ENCODE peak calls at places on chromosome 17, in six cellular contexts. H is NCI-H187; O is stimulated activated CD8-positive, alpha-beta memory T cell treated with anti-CD3 and anti-CD28 coated beads, Interleukin-15, amount 100 ng/mL, for 1 hour; W is H9; F is GF-D8; X is GDM1. Z is an unnamed sample.
A peak's percentile ranks its signal among the peaks of the same experiment; 100 is the strongest.

GRCh38 chr17:78883090-78883532 is 19.9 kb downstream of the CEP295NL start:
- DNase-seq in H (no peak), O (no peak), W (no peak), F (peak; percentile 61), X (no peak), Z (no peak)

GRCh38 chr17:2387086-2388019 is 13.5 kb downstream of the MNT start:
- DNase-seq in H (no peak), O (no peak), W (no peak), F (no peak), X (no peak), Z (no peak)

GRCh38 chr17:82228842-82229685 is at the start of gene SLC16A3:
- DNase-seq in H (no peak), O (no peak), W (no peak), F (peak; percentile 16), X (peak; percentile 57), Z (no peak)

GRCh38 chr17:12118617-12119016 is 97.9 kb downstream of the MAP2K4 start:
- DNase-seq in H (no peak), O (no peak), W (no peak), F (no peak), X (no peak), Z (no peak)

GRCh38 chr17:4407851-4408250 is 25.9 kb upstream of the SPNS3 start:
- DNase-seq in H (no peak), O (no peak), W (no peak), F (no peak), X (no peak), Z (no peak)

GRCh38 chr17:79482719-79483118 is 128.1 kb downstream of the RBFOX3 start:
- DNase-seq in H (no peak), O (no peak), W (peak; percentile 92), F (no peak), X (no peak), Z (no peak)

GRCh38 chr17:40035162-40035559 is 19.0 kb downstream of the MED24 start:
- DNase-seq in H (no peak), O (no peak), W (peak; percentile 91), F (no peak), X (no peak), Z (no peak)

GRCh38 chr17:67378444-67379250 is 1.6 kb downstream of the PITPNC1 start:
- DNase-seq in H (peak; percentile 33), O (peak; percentile 49), W (peak; percentile 95), F (peak; percentile 35), X (peak; percentile 50), Z (peak; percentile 55)

GRCh38 chr17:17964710-17965109 is 7.5 kb downstream of the TOM1L2 start:
- DNase-seq in H (no peak), O (no peak), W (no peak), F (no peak), X (no peak), Z (no peak)

GRCh38 chr17:40850287-40850972 is 16.6 kb downstream of the KRT12 start:
- DNase-seq in H (no peak), O (no peak), W (no peak), F (no peak), X (no peak), Z (no peak)

GRCh38 chr17:40442392-40443195 is 656 bp upstream of the IGFBP4 start:
- DNase-seq in H (no peak), O (no peak), W (peak; percentile 67), F (no peak), X (no peak), Z (no peak)

GRCh38 chr17:58334661-58335060 is 6.1 kb upstream of the TSPOAP1 start:
- DNase-seq in H (no peak), O (no peak), W (no peak), F (no peak), X (no peak), Z (no peak)

GRCh38 chr17:39808409-39808997 is 55.6 kb downstream of the IKZF3 start:
- DNase-seq in H (no peak), O (no peak), W (no peak), F (no peak), X (no peak), Z (no peak)

GRCh38 chr17:1482686-1483445 is 9.6 kb downstream of the MYO1C start:
- DNase-seq in H (no peak), O (no peak), W (no peak), F (no peak), X (no peak), Z (no peak)

GRCh38 chr17:1058423-1059130 is 61.6 kb downstream of the TIMM22 start:
- DNase-seq in H (no peak), O (peak; percentile 32), W (peak; percentile 85), F (no peak), X (no peak), Z (peak; percentile 11)

GRCh38 chr17:17780941-17781590 is 55.7 kb downstream of the SREBF1 start:
- DNase-seq in H (no peak), O (no peak), W (peak; percentile 95), F (no peak), X (no peak), Z (no peak)

GRCh38 chr17:56914641-56915263 is 903 bp upstream of the TRIM25 start:
- DNase-seq in H (no peak), O (no peak), W (no peak), F (peak; percentile 35), X (no peak), Z (no peak)

GRCh38 chr17:67245694-67246397 is 850 bp upstream of the HELZ start:
- DNase-seq in H (no peak), O (no peak), W (peak; percentile 90), F (no peak), X (no peak), Z (no peak)

GRCh38 chr17:6279659-6280058 is 155.3 kb downstream of the AIPL1 start:
- DNase-seq in H (no peak), O (no peak), W (peak; percentile 94), F (no peak), X (no peak), Z (no peak)

GRCh38 chr17:65629234-65629690 is 67.8 kb upstream of the AXIN2 start:
- DNase-seq in H (no peak), O (no peak), W (peak; percentile 45), F (no peak), X (no peak), Z (no peak)

GRCh38 chr17:6713918-6714271 is 726 bp upstream of the SLC13A5 start:
- DNase-seq in H (no peak), O (no peak), W (peak; percentile 65), F (no peak), X (no peak), Z (no peak)

GRCh38 chr17:48162305-48162934 is 54.9 kb downstream of the SNX11 start:
- DNase-seq in H (no peak), O (no peak), W (no peak), F (no peak), X (no peak), Z (no peak)

GRCh38 chr17:57682667-57683066 is 62.4 kb downstream of the CCDC182 start:
- DNase-seq in H (no peak), O (no peak), W (no peak), F (no peak), X (no peak), Z (no peak)

GRCh38 chr17:78624461-78625216 is 47.4 kb upstream of the DNAH17 start:
- DNase-seq in H (no peak), O (no peak), W (no peak), F (no peak), X (no peak), Z (no peak)

GRCh38 chr17:27403480-27404005 is 52.7 kb upstream of the KSR1 start:
- DNase-seq in H (no peak), O (no peak), W (peak; percentile 40), F (no peak), X (no peak), Z (no peak)

GRCh38 chr17:29927546-29927945 is 2.5 kb downstream of the SSH2 start:
- DNase-seq in H (no peak), O (no peak), W (no peak), F (no peak), X (no peak), Z (no peak)

GRCh38 chr17:48878920-48879898 is 13.4 kb upstream of the ATP5MC1 start:
- DNase-seq in H (peak; percentile 20), O (peak; percentile 17), W (peak; percentile 81), F (peak; percentile 9), X (peak; percentile 31), Z (peak; percentile 19)

GRCh38 chr17:36085710-36086268 is 4.2 kb downstream of the CCL3 start:
- DNase-seq in H (no peak), O (no peak), W (no peak), F (peak; percentile 9), X (no peak), Z (no peak)

GRCh38 chr17:82866521-82867214 is 26.8 kb upstream of the ZNF750 start:
- DNase-seq in H (no peak), O (no peak), W (no peak), F (no peak), X (no peak), Z (no peak)

GRCh38 chr17:4476017-4476416 is 22.7 kb upstream of the SPNS2 start:
- DNase-seq in H (no peak), O (no peak), W (no peak), F (no peak), X (no peak), Z (no peak)

GRCh38 chr17:77815127-77815905 is 143.2 kb upstream of the TNRC6C start:
- DNase-seq in H (no peak), O (no peak), W (no peak), F (no peak), X (no peak), Z (no peak)

GRCh38 chr17:64343833-64344637 is 46.6 kb downstream of the PECAM1 start:
- DNase-seq in H (no peak), O (no peak), W (no peak), F (no peak), X (no peak), Z (no peak)

GRCh38 chr17:17751996-17752821 is 71.0 kb downstream of the RAI1 start:
- DNase-seq in H (peak; percentile 83), O (peak; percentile 93), W (peak; percentile 100), F (peak; percentile 71), X (peak; percentile 91), Z (peak; percentile 94)

GRCh38 chr17:51258756-51259573 is 884 bp downstream of the MBTD1 start:
- DNase-seq in H (no peak), O (no peak), W (peak; percentile 61), F (no peak), X (no peak), Z (no peak)

GRCh38 chr17:70483624-70484023 is 314.3 kb downstream of the KCNJ2 start:
- DNase-seq in H (no peak), O (no peak), W (no peak), F (no peak), X (no peak), Z (no peak)

GRCh38 chr17:72119963-72120877 is 600 bp upstream of the SOX9 start:
- DNase-seq in H (no peak), O (no peak), W (peak; percentile 76), F (no peak), X (no peak), Z (no peak)

GRCh38 chr17:9648521-9649110 is 3.3 kb downstream of the USP43 start:
- DNase-seq in H (no peak), O (no peak), W (peak; percentile 53), F (no peak), X (no peak), Z (no peak)

GRCh38 chr17:79797492-79798295 is 817 bp upstream of the CBX8 start:
- DNase-seq in H (no peak), O (no peak), W (no peak), F (peak; percentile 36), X (no peak), Z (no peak)

GRCh38 chr17:50009282-50009681 is 14.3 kb upstream of the DLX3 start:
- DNase-seq in H (no peak), O (no peak), W (no peak), F (no peak), X (no peak), Z (no peak)

Z was measured in activated CD4-positive, CD25-positive, alpha-beta regulatory T cell treated with anti-CD3 and anti-CD28 coated beads, Interleukin-2, amount 50 U/mL, for 16 hours.